ENCODE peak calls at places on chromosome 5, in nine cellular contexts. P is RCC 7860; M is activated gamma-delta T cell treated with Interleukin-2 at 50 U/mL for 16 hours; N is stimulated activated CD4-positive, alpha-beta T cell treated with anti-CD3 and anti-CD28 coated beads, Interleukin-15, amount 100 ng/mL, for 1 hour; Q is NCI-H524; Y is anterior cingulate cortex; L is cortex of kidney; J is iris pigment epithelial cell; D is central memory CD4-positive, alpha-beta T cell. A is an unnamed sample.

GRCh38 chr5:166768536-166768935 is 1522.9 kb upstream of the WWC1 start:
- DNase-seq in D (no peak), J (peak), Y (no peak), L (no peak), Q (no peak), N (no peak), P (no peak), M (no peak), A (no peak)

GRCh38 chr5:117638581-117638980 is 1064.0 kb upstream of the SEMA6A start:
- DNase-seq in N (no peak), M (no peak), P (no peak), D (no peak), L (no peak), Q (no peak), Y (no peak), J (no peak), A (no peak)

GRCh38 chr5:90111354-90112070 is 298.0 kb downstream of the CETN3 start:
- DNase-seq in Q (peak), J (peak), Y (no peak), L (no peak), M (no peak), D (no peak), N (no peak), P (no peak), A (no peak)

GRCh38 chr5:1737790-1738405 is 61.7 kb downstream of the MRPL36 start:
- DNase-seq in L (no peak), M (peak), N (no peak), Y (no peak), J (peak), P (peak), Q (peak), D (peak), A (no peak)

GRCh38 chr5:106415541-106415940 is 1255.2 kb downstream of the EFNA5 start:
- DNase-seq in Y (no peak), P (peak), Q (no peak), D (no peak), L (no peak), M (no peak), J (peak), N (no peak), A (no peak)

GRCh38 chr5:151014680-151015343 is 5.6 kb upstream of the GPX3 start:
- DNase-seq in L (no peak), D (no peak), J (no peak), N (no peak), P (peak), M (no peak), Y (no peak), Q (no peak), A (no peak)

GRCh38 chr5:125390316-125390715 is 643.9 kb upstream of the ZNF608 start:
- DNase-seq in Y (no peak), D (no peak), N (no peak), L (no peak), M (no peak), Q (no peak), J (no peak), P (no peak), A (no peak)

GRCh38 chr5:173329370-173330150 is 1.3 kb upstream of the STC2 start:
- DNase-seq in M (no peak), J (no peak), Y (no peak), P (no peak), L (no peak), N (no peak), D (no peak), Q (peak), A (no peak)

GRCh38 chr5:142701673-142702311 is 15.9 kb upstream of the FGF1 start:
- DNase-seq in N (no peak), Y (no peak), L (no peak), J (no peak), P (no peak), M (no peak), Q (no peak), D (no peak), A (no peak)

GRCh38 chr5:151692312-151692711 is 5.6 kb upstream of the SPARC start:
- DNase-seq in P (peak), D (no peak), Y (no peak), L (no peak), J (no peak), N (no peak), Q (no peak), M (no peak), A (no peak)

GRCh38 chr5:144697847-144698262 is 527.2 kb downstream of the KCTD16 start:
- DNase-seq in N (no peak), Y (no peak), D (no peak), J (peak), M (no peak), Q (peak), P (peak), L (no peak), A (no peak)